ENCODE peak calls at places on chromosome 5, in four cellular contexts. One of them, this sample, is unnamed.

GRCh38 chr5:173781826-173782670 is 106.1 kb upstream of the CPEB4 start:
- DNase-seq in astrocyte of the cerebellum: peak
- DNase-seq in cardiac muscle cell: no peak
- DNase-seq in neural progenitor cell: no peak
- DNase-seq in this sample: no peak

GRCh38 chr5:142506756-142507155 is 179.1 kb downstream of the FGF1 start:
- DNase-seq in neural progenitor cell: no peak
- DNase-seq in cardiac muscle cell: no peak
- DNase-seq in astrocyte of the cerebellum: no peak
- DNase-seq in this sample: no peak

GRCh38 chr5:41004931-41005330 is 66.2 kb downstream of the MROH2B start:
- DNase-seq in cardiac muscle cell: no peak
- DNase-seq in neural progenitor cell: no peak
- DNase-seq in astrocyte of the cerebellum: no peak
- DNase-seq in this sample: no peak

GRCh38 chr5:37704406-37704805 is 135.4 kb downstream of the GDNF start:
- DNase-seq in cardiac muscle cell: no peak
- DNase-seq in neural progenitor cell: no peak
- DNase-seq in astrocyte of the cerebellum: no peak
- DNase-seq in this sample: no peak

GRCh38 chr5:171317225-171317624 is 8.2 kb downstream of the TLX3 start:
- DNase-seq in neural progenitor cell: peak
- DNase-seq in cardiac muscle cell: no peak
- DNase-seq in astrocyte of the cerebellum: no peak
- DNase-seq in this sample: no peak

GRCh38 chr5:16033196-16033925 is 146.2 kb downstream of the MARCHF11 start:
- DNase-seq in astrocyte of the cerebellum: no peak
- DNase-seq in cardiac muscle cell: no peak
- DNase-seq in neural progenitor cell: no peak
- DNase-seq in this sample: no peak

GRCh38 chr5:4547547-4547946 is 592.6 kb upstream of the ADAMTS16 start:
- DNase-seq in astrocyte of the cerebellum: no peak
- DNase-seq in neural progenitor cell: no peak
- DNase-seq in cardiac muscle cell: no peak
- DNase-seq in this sample: no peak

GRCh38 chr5:141778211-141778610 is 96.2 kb upstream of the ARAP3 start:
- DNase-seq in neural progenitor cell: no peak
- DNase-seq in astrocyte of the cerebellum: peak
- DNase-seq in cardiac muscle cell: no peak
- DNase-seq in this sample: no peak

GRCh38 chr5:177369050-177369912 is 11.6 kb downstream of the RGS14 start:
- DNase-seq in neural progenitor cell: peak
- DNase-seq in astrocyte of the cerebellum: no peak
- DNase-seq in cardiac muscle cell: peak
- DNase-seq in this sample: peak

GRCh38 chr5:166562246-166562645 is 1729.2 kb upstream of the WWC1 start:
- DNase-seq in astrocyte of the cerebellum: no peak
- DNase-seq in neural progenitor cell: no peak
- DNase-seq in cardiac muscle cell: no peak
- DNase-seq in this sample: no peak

GRCh38 chr5:94457788-94458187 is 160.6 kb downstream of the KIAA0825 start:
- DNase-seq in astrocyte of the cerebellum: no peak
- DNase-seq in cardiac muscle cell: no peak
- DNase-seq in neural progenitor cell: no peak
- DNase-seq in this sample: no peak

GRCh38 chr5:94463739-94464138 is 154.7 kb downstream of the KIAA0825 start:
- DNase-seq in cardiac muscle cell: no peak
- DNase-seq in astrocyte of the cerebellum: peak
- DNase-seq in neural progenitor cell: no peak
- DNase-seq in this sample: no peak

GRCh38 chr5:94459915-94460314 is 158.5 kb downstream of the KIAA0825 start:
- DNase-seq in astrocyte of the cerebellum: no peak
- DNase-seq in neural progenitor cell: no peak
- DNase-seq in cardiac muscle cell: no peak
- DNase-seq in this sample: no peak

DNA sequence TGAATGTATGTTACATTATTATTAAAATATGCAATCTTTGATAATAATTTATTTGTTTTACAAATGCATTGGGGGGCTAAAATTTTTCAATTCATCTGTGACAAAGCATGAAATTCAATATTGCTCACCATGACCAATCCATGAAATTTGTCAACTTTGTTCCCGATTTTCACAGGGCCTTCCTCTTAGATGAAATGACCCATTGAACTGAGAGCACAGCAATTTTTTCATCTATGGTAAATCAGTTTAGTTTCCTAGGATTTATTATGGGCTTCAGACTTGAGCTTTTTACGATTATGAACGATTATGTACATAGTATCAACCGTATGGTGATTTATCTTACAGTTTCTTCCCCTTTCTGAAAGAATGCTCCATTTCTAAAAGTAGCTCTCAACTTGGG is 157.3 kb downstream of the KIAA0825 start:
- DNase-seq in astrocyte of the cerebellum: no peak
- DNase-seq in cardiac muscle cell: no peak
- DNase-seq in neural progenitor cell: no peak
- DNase-seq in this sample: no peak
- H3K4me3 ChIP-seq in astrocyte of the cerebellum: no peak
- H3K4me3 ChIP-seq in cardiac muscle cell: no peak
- H3K4me3 ChIP-seq in neural progenitor cell: no peak
- H3K4me3 ChIP-seq in this sample: no peak

GRCh38 chr5:138972230-138972629 is 97.1 kb upstream of the LRRTM2 start:
- DNase-seq in astrocyte of the cerebellum: no peak
- DNase-seq in neural progenitor cell: no peak
- DNase-seq in cardiac muscle cell: no peak
- DNase-seq in this sample: peak

GRCh38 chr5:138978085-138978484 is 103.0 kb upstream of the LRRTM2 start:
- DNase-seq in neural progenitor cell: no peak
- DNase-seq in astrocyte of the cerebellum: no peak
- DNase-seq in cardiac muscle cell: no peak
- DNase-seq in this sample: peak

GRCh38 chr5:138975098-138975847 is 100.1 kb upstream of the LRRTM2 start:
- DNase-seq in neural progenitor cell: no peak
- DNase-seq in cardiac muscle cell: peak
- DNase-seq in astrocyte of the cerebellum: peak
- DNase-seq in this sample: peak

GRCh38 chr5:138972836-138973235 is 97.7 kb upstream of the LRRTM2 start:
- DNase-seq in cardiac muscle cell: no peak
- DNase-seq in astrocyte of the cerebellum: no peak
- DNase-seq in neural progenitor cell: peak
- DNase-seq in this sample: peak

GRCh38 chr5:138974227-138975063 is 99.3 kb upstream of the LRRTM2 start:
- DNase-seq in neural progenitor cell: peak
- DNase-seq in cardiac muscle cell: peak
- DNase-seq in astrocyte of the cerebellum: peak
- DNase-seq in this sample: peak
- H3K4me3 ChIP-seq in neural progenitor cell: no peak
- H3K4me3 ChIP-seq in cardiac muscle cell: no peak
- H3K4me3 ChIP-seq in astrocyte of the cerebellum: no peak
- H3K4me3 ChIP-seq in this sample: no peak

DNA sequence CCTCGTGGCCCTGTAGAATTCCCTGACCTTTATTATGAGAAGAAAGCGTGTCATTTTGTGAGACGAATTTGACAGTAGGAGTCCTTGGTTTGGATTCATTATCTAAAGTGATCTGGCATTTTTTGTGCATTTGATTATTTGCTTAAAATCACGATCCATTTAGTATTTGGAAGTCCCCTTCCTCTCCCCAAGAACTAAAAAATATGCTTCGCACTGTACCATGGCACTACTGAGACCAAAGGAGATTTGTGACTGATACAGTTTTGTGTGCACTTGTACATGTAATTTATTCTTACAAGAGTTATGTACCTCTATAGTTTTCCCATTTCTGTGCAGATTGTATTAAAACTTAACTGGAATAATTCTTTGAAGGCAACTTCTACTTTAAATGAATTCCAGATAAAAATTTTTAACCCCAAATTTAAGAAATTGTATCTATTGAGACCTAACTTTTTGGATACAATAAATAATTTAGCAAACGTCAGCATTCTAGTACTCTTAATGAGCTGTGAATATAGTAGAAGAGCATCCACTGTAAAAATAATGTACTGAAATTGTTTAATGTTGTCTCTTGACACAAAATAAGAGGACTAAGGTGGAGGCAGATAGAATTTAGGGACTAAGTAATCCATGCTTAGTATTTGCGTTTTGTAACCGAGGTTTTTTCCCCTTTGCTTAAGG is 2.1 kb downstream of the MAP3K1 start:
- DNase-seq in astrocyte of the cerebellum: no peak
- DNase-seq in cardiac muscle cell: no peak
- DNase-seq in neural progenitor cell: no peak
- DNase-seq in this sample: no peak
- H3K4me3 ChIP-seq in astrocyte of the cerebellum: peak
- H3K4me3 ChIP-seq in cardiac muscle cell: peak
- H3K4me3 ChIP-seq in neural progenitor cell: peak
- H3K4me3 ChIP-seq in this sample: peak

GRCh38 chr5:77852514-77853352 is 76.6 kb upstream of the TBCA start:
- DNase-seq in cardiac muscle cell: peak
- DNase-seq in neural progenitor cell: peak
- DNase-seq in astrocyte of the cerebellum: no peak
- DNase-seq in this sample: peak

GRCh38 chr5:77851229-77852067 is 75.3 kb upstream of the TBCA start:
- DNase-seq in cardiac muscle cell: peak
- DNase-seq in neural progenitor cell: peak
- DNase-seq in astrocyte of the cerebellum: no peak
- DNase-seq in this sample: peak

GRCh38 chr5:77849308-77849900 is 73.3 kb upstream of the TBCA start:
- DNase-seq in neural progenitor cell: peak
- DNase-seq in cardiac muscle cell: no peak
- DNase-seq in astrocyte of the cerebellum: no peak
- DNase-seq in this sample: peak

GRCh38 chr5:77852068-77852513 is 76.0 kb upstream of the TBCA start:
- DNase-seq in astrocyte of the cerebellum: no peak
- DNase-seq in cardiac muscle cell: no peak
- DNase-seq in neural progenitor cell: no peak
- DNase-seq in this sample: no peak

DNA sequence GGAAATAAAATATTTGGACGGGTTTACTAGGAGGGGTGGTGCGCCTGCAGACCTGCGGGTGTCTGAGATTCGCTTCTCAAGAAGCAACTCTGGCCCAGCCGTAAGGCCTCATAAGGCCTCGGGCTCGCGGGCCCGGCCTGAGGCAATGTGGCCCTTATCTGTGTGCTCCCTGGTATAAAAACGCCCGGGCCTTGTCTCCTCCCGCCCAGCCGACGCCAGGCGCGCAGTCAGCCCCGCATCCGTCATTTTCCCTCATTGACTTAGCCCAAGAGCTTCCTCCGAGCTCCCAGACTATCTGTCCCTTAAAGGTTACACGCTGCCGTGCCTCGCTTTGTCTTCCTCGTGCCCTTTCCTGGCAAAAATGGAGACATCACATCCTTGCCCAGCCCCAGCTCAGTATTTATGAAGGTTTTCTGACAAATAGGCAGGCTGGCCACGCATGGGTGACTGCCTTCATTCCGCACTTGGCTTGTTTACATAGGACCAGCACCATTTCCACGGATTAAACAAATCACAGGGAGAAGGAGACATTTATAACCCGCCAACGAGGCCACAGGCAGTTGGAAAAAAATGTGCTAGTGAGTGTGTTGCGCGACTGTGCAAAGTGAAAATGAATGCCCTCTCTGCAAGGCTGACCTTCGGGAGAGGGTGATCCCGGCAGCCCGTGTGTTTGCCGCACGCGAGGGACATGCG is 74.5 kb upstream of the TBCA start:
- DNase-seq in cardiac muscle cell: no peak
- DNase-seq in neural progenitor cell: peak
- DNase-seq in astrocyte of the cerebellum: no peak
- DNase-seq in this sample: peak
- H3K4me3 ChIP-seq in cardiac muscle cell: no peak
- H3K4me3 ChIP-seq in neural progenitor cell: peak
- H3K4me3 ChIP-seq in astrocyte of the cerebellum: peak
- H3K4me3 ChIP-seq in this sample: no peak

This sample was measured in endodermal cell.